ENCODE peak calls at places on chromosome 13, in seven cellular contexts. W is Caco-2; Y is IMR-90; T is BJ; J is CD8-positive, alpha-beta T cell; D is OCI-LY7; V is WERI-Rb-1. I is an unnamed sample.

GRCh38 chr13:99911965-99912566 is 59.5 kb downstream of the ZIC5 start:
- DNase-seq in W (no peak), V (no peak), Y (no peak), J (no peak), D (no peak), T (no peak), I (no peak)

GRCh38 chr13:30881191-30881651 is 24.9 kb upstream of the MEDAG start:
- DNase-seq in V (no peak), Y (no peak), T (no peak), D (no peak), J (no peak), W (no peak), I (no peak)

GRCh38 chr13:29740961-29741360 is 109.5 kb downstream of the UBL3 start:
- DNase-seq in T (no peak), V (no peak), J (no peak), Y (no peak), D (no peak), W (no peak), I (no peak)

GRCh38 chr13:47959468-47960088 is 41.5 kb downstream of the SUCLA2 start:
- DNase-seq in Y (no peak), V (no peak), J (no peak), D (peak), T (no peak), W (no peak), I (no peak)

GRCh38 chr13:50948576-50948975 is 39.0 kb downstream of the RNASEH2B start:
- DNase-seq in Y (peak), D (no peak), T (peak), W (no peak), J (no peak), V (no peak), I (peak)

GRCh38 chr13:28684257-28684656 is 25.3 kb downstream of the POMP start:
- DNase-seq in V (no peak), D (no peak), W (peak), J (no peak), Y (no peak), T (no peak), I (no peak)

GRCh38 chr13:29581666-29582065 is 13.8 kb downstream of the SLC7A1 start:
- DNase-seq in D (no peak), W (no peak), V (no peak), T (no peak), J (no peak), Y (no peak), I (no peak)

GRCh38 chr13:22121340-22121739 is 450.5 kb downstream of the FGF9 start:
- DNase-seq in D (no peak), V (no peak), W (no peak), J (no peak), Y (no peak), T (no peak), I (no peak)

GRCh38 chr13:30932481-30933333 is at the start of gene TEX26:
- DNase-seq in D (no peak), T (no peak), J (no peak), V (no peak), Y (no peak), W (no peak), I (no peak)

GRCh38 chr13:87153371-87153770 is 517.8 kb upstream of the SLITRK5 start:
- DNase-seq in Y (no peak), J (no peak), V (no peak), W (no peak), T (no peak), D (no peak), I (no peak)

GRCh38 chr13:87344176-87344575 is 327.0 kb upstream of the SLITRK5 start:
- DNase-seq in T (no peak), J (no peak), D (no peak), V (no peak), W (no peak), Y (no peak), I (no peak)

GRCh38 chr13:99656092-99656745 is 154.9 kb downstream of the TM9SF2 start:
- DNase-seq in W (peak), Y (peak), V (peak), D (peak), T (no peak), J (peak), I (peak)

GRCh38 chr13:80655778-80656518 is 315.0 kb upstream of the SPRY2 start:
- DNase-seq in Y (no peak), V (no peak), J (no peak), W (no peak), T (no peak), D (peak), I (no peak)

GRCh38 chr13:84497613-84498012 is 615.3 kb upstream of the SLITRK1 start:
- DNase-seq in T (no peak), D (no peak), Y (no peak), J (no peak), W (no peak), V (no peak), I (no peak)

GRCh38 chr13:69856331-69856730 is 251.3 kb upstream of the ATXN8OS start:
- DNase-seq in Y (no peak), W (peak), V (no peak), T (no peak), D (no peak), J (no peak), I (no peak)

GRCh38 chr13:114339779-114340534 is 25.7 kb downstream of the CHAMP1 start:
- DNase-seq in D (peak), J (peak), T (no peak), W (no peak), Y (peak), V (peak), I (no peak)

GRCh38 chr13:45143346-45143751 is 23.0 kb downstream of the GTF2F2 start:
- DNase-seq in W (no peak), Y (peak), V (no peak), J (no peak), T (no peak), D (no peak), I (no peak)

GRCh38 chr13:32031025-32031814 is at the start of gene FRY:
- DNase-seq in J (peak), D (peak), T (no peak), Y (peak), W (peak), V (peak), I (no peak)

GRCh38 chr13:85508683-85509329 is 290.4 kb downstream of the SLITRK6 start:
- DNase-seq in V (peak), D (no peak), T (no peak), W (no peak), J (no peak), Y (no peak), I (no peak)

GRCh38 chr13:79678100-79678499 is 197.1 kb downstream of the NDFIP2 start:
- DNase-seq in V (no peak), Y (peak), D (no peak), T (no peak), W (no peak), J (no peak), I (no peak)

GRCh38 chr13:74919914-74920313 is 562.1 kb downstream of the TBC1D4 start:
- DNase-seq in W (no peak), D (no peak), J (no peak), Y (no peak), V (no peak), T (no peak), I (no peak)

GRCh38 chr13:113616281-113616906 is 31.8 kb downstream of the TFDP1 start:
- DNase-seq in D (no peak), W (no peak), V (no peak), J (no peak), Y (peak), T (no peak), I (no peak)

GRCh38 chr13:40963927-40964326 is 55.2 kb downstream of the ELF1 start:
- DNase-seq in T (no peak), V (no peak), W (no peak), D (no peak), J (no peak), Y (peak), I (no peak)

GRCh38 chr13:51361111-51361510 is 21.6 kb downstream of the SERPINE3 start:
- DNase-seq in D (no peak), T (no peak), W (no peak), J (no peak), V (no peak), Y (no peak), I (no peak)

GRCh38 chr13:44969858-44970484 is 19.3 kb downstream of the NUFIP1 start:
- DNase-seq in J (no peak), T (no peak), D (peak), V (no peak), W (no peak), Y (peak), I (peak)

GRCh38 chr13:113408562-113408961 is 44.6 kb upstream of the GRTP1 start:
- DNase-seq in D (no peak), V (peak), W (peak), J (no peak), T (no peak), Y (no peak), I (no peak)

GRCh38 chr13:50074843-50075242 is 59.6 kb downstream of the KCNRG start:
- DNase-seq in W (no peak), D (no peak), J (no peak), T (no peak), V (no peak), Y (no peak), I (no peak)

GRCh38 chr13:45674908-45675307 is 27.2 kb upstream of the CBY2 start:
- DNase-seq in T (peak), D (no peak), J (no peak), V (no peak), Y (peak), W (no peak), I (peak)

GRCh38 chr13:56586966-56587365 is 553.8 kb upstream of the PRR20A start:
- DNase-seq in W (no peak), T (no peak), D (no peak), Y (no peak), J (no peak), V (no peak), I (no peak)

GRCh38 chr13:33355470-33355869 is 69.9 kb upstream of the STARD13 start:
- DNase-seq in J (no peak), D (no peak), T (no peak), Y (peak), V (no peak), W (no peak), I (peak)

GRCh38 chr13:107373551-107373950 is 805.6 kb upstream of the ARGLU1 start:
- DNase-seq in D (no peak), T (no peak), W (no peak), J (no peak), Y (peak), V (no peak), I (peak)

GRCh38 chr13:113915012-113915763 is 51.3 kb upstream of the GAS6 start:
- DNase-seq in Y (no peak), D (no peak), V (peak), J (no peak), W (no peak), T (no peak), I (no peak)

GRCh38 chr13:50069255-50069654 is 54.0 kb downstream of the KCNRG start:
- DNase-seq in J (no peak), V (no peak), W (no peak), D (no peak), Y (peak), T (no peak), I (no peak)

GRCh38 chr13:105144020-105144419 is 1391.4 kb downstream of the EFNB2 start:
- DNase-seq in V (peak), J (no peak), Y (no peak), T (no peak), W (no peak), D (no peak), I (no peak)

GRCh38 chr13:40666058-40666904 is at the start of gene FOXO1:
- DNase-seq in Y (peak), T (no peak), D (peak), V (peak), J (peak), W (peak), I (peak)

GRCh38 chr13:36817996-36818395 is 1.0 kb upstream of the RFXAP start:
- DNase-seq in T (no peak), W (no peak), V (no peak), D (peak), Y (no peak), J (no peak), I (no peak)
- H3K4me3 ChIP-seq in T (no peak), W (no peak), V (peak), D (peak), Y (no peak), J (no peak), I (no peak)

GRCh38 chr13:97878421-97879375 is 74.8 kb upstream of the IPO5 start:
- DNase-seq in J (no peak), D (no peak), V (no peak), T (no peak), W (no peak), Y (peak), I (no peak)

GRCh38 chr13:97879646-97880297 is 73.7 kb upstream of the IPO5 start:
- DNase-seq in V (no peak), W (no peak), D (no peak), T (peak), J (no peak), Y (peak), I (peak)

GRCh38 chr13:97883356-97883755 is 70.1 kb upstream of the IPO5 start:
- DNase-seq in D (no peak), V (no peak), Y (peak), W (no peak), T (no peak), J (no peak), I (no peak)

GRCh38 chr13:97881556-97881955 is 71.9 kb upstream of the IPO5 start:
- DNase-seq in Y (no peak), J (no peak), D (no peak), V (no peak), T (no peak), W (no peak), I (no peak)

DNA sequence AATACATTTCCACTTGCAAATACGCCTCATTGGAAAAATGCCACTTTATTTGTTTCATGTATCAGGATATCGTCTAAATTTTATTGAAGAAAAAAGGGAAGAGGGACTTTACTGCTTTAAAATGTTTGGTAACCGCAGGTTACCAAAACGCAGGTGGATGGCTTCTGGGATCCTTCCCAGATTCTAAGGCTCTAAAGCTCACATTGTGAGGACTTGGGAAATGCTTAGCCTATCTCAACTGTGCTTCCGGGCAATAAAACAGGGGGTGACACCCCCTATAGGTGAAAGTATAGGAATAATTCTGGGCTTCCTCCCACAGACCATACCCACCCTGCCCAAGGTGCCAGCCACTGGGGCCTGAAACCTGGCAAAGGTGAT is 73.2 kb upstream of the IPO5 start:
- DNase-seq in J (no peak), D (no peak), T (no peak), W (no peak), V (no peak), Y (no peak), I (peak)
- TF ChIP-seq CTCF in J (no peak), D (no peak), T (no peak), W (no peak), V (no peak), Y (no peak), I (peak)

GRCh38 chr13:43377149-43377548 is 353.8 kb downstream of the DNAJC15 start:
- DNase-seq in Y (peak), T (no peak), W (no peak), D (no peak), J (no peak), V (no peak), I (no peak)
- H3K4me3 ChIP-seq in Y (no peak), T (no peak), W (no peak), D (no peak), J (no peak), V (no peak), I (no peak)

GRCh38 chr13:96141032-96141431 is 51.1 kb downstream of the HS6ST3 start:
- DNase-seq in D (peak), J (no peak), V (no peak), T (no peak), Y (peak), W (no peak), I (no peak)
- TF ChIP-seq CTCF in D (peak), J (no peak), V (peak), T (no peak), Y (peak), W (peak), I (no peak)

GRCh38 chr13:110307697-110308376 is 753 bp downstream of the COL4A2 start:
- DNase-seq in D (no peak), T (no peak), Y (peak), V (peak), W (no peak), J (no peak), I (no peak)
- H3K4me3 ChIP-seq in D (no peak), T (peak), Y (peak), V (peak), W (no peak), J (no peak), I (peak)

GRCh38 chr13:43545317-43545874 is 241.4 kb downstream of the ENOX1 start:
- DNase-seq in Y (no peak), J (no peak), D (no peak), W (no peak), T (no peak), V (no peak), I (no peak)

GRCh38 chr13:43544011-43544410 is 242.8 kb downstream of the ENOX1 start:
- DNase-seq in D (no peak), T (no peak), J (no peak), V (peak), W (no peak), Y (peak), I (no peak)

GRCh38 chr13:43546821-43547220 is 240.0 kb downstream of the ENOX1 start:
- DNase-seq in T (no peak), W (peak), D (no peak), J (no peak), V (peak), Y (no peak), I (no peak)

GRCh38 chr13:43546260-43546659 is 240.5 kb downstream of the ENOX1 start:
- DNase-seq in Y (no peak), W (no peak), D (no peak), V (no peak), J (no peak), T (no peak), I (no peak)

GRCh38 chr13:43543331-43543730 is 243.4 kb downstream of the ENOX1 start:
- DNase-seq in Y (peak), T (no peak), D (no peak), V (no peak), J (no peak), W (no peak), I (no peak)
- TF ChIP-seq CTCF in Y (no peak), T (no peak), D (no peak), V (no peak), J (no peak), W (no peak), I (no peak)

GRCh38 chr13:102395939-102396338 is 5.9 kb downstream of the FGF14 start:
- DNase-seq in T (no peak), D (no peak), Y (no peak), W (no peak), V (no peak), J (no peak), I (no peak)

GRCh38 chr13:102399791-102400618 is 1.8 kb downstream of the FGF14 start:
- DNase-seq in J (peak), T (no peak), W (no peak), V (peak), D (no peak), Y (no peak), I (no peak)

GRCh38 chr13:102394158-102395053 is 7.4 kb downstream of the FGF14 start:
- DNase-seq in T (peak), Y (peak), W (no peak), V (peak), J (peak), D (no peak), I (peak)

GRCh38 chr13:102392810-102393209 is 9.0 kb downstream of the FGF14 start:
- DNase-seq in V (no peak), J (no peak), W (no peak), D (no peak), Y (no peak), T (no peak), I (no peak)

GRCh38 chr13:102395174-102395573 is 6.7 kb downstream of the FGF14 start:
- DNase-seq in Y (no peak), D (no peak), W (no peak), V (no peak), J (no peak), T (no peak), I (no peak)
- H3K4me3 ChIP-seq in Y (no peak), D (no peak), W (no peak), V (peak), J (peak), T (no peak), I (peak)

GRCh38 chr13:63393112-63393511 is 1977.5 kb upstream of the PCDH20 start:
- DNase-seq in T (no peak), W (no peak), J (no peak), Y (peak), D (no peak), V (no peak), I (no peak)
- TF ChIP-seq CTCF in T (no peak), W (no peak), J (no peak), Y (no peak), D (no peak), V (no peak), I (no peak)

GRCh38 chr13:94707400-94708021 is 4.8 kb downstream of the SOX21 start:
- DNase-seq in J (no peak), Y (no peak), T (no peak), W (no peak), D (no peak), V (peak), I (no peak)
- H3K4me3 ChIP-seq in J (peak), Y (no peak), T (no peak), W (no peak), D (no peak), V (peak), I (no peak)

DNA sequence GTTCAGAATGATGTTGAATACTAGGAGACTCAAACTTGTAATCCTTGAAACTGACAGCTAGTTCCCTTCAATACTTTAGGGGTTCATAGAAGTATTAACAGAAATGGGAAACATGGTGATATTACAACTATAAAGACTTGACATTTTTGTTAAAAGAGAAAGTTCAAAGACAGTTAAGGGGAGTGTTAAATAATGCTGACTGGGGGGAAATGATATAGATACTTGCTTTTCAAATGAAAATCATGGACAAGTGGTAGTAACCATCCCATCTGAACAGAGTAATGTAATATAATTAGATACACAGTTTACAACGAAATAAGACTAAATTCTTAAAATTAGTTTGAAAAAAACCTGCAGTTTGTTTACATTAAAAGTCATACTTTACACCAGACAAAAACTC is 6.6 kb upstream of the EEF1AKMT1 start:
- DNase-seq in W (no peak), T (no peak), J (no peak), Y (no peak), V (no peak), D (no peak), I (no peak)
- TF ChIP-seq CTCF in W (no peak), T (no peak), J (no peak), Y (no peak), V (no peak), D (no peak), I (no peak)

I was measured in AG09309.